ENCODE peak calls at places on chromosome 12, in four cellular contexts. One of them, this sample, is unnamed.

GRCh38 chr12:124739953-124740561 is 123.6 kb downstream of the SCARB1 start:
- DNase-seq in body of pancreas: no peak
- DNase-seq in uterus: no peak
- DNase-seq in IMR-90: peak; percentile 25
- DNase-seq in this sample: no peak

GRCh38 chr12:131641315-131641714 is 69.6 kb upstream of the SFSWAP start:
- DNase-seq in body of pancreas: no peak
- DNase-seq in uterus: no peak
- DNase-seq in IMR-90: no peak
- DNase-seq in this sample: no peak

GRCh38 chr12:79524507-79525148 is 166.1 kb downstream of the PAWR start:
- DNase-seq in body of pancreas: no peak
- DNase-seq in uterus: no peak
- DNase-seq in IMR-90: no peak
- DNase-seq in this sample: no peak

GRCh38 chr12:26628234-26628633 is 204.8 kb downstream of the ITPR2 start:
- DNase-seq in body of pancreas: no peak
- DNase-seq in uterus: no peak
- DNase-seq in IMR-90: peak; percentile 39
- DNase-seq in this sample: no peak

GRCh38 chr12:2250797-2251196 is 198.0 kb downstream of the CACNA1C start:
- DNase-seq in body of pancreas: no peak
- DNase-seq in uterus: no peak
- DNase-seq in IMR-90: no peak
- DNase-seq in this sample: no peak

GRCh38 chr12:38983117-38983571 is 77.8 kb upstream of the CPNE8 start:
- DNase-seq in body of pancreas: no peak
- DNase-seq in uterus: no peak
- DNase-seq in IMR-90: no peak
- DNase-seq in this sample: no peak

GRCh38 chr12:58176296-58176869 is 235.0 kb downstream of the ATP23 start:
- DNase-seq in body of pancreas: peak; percentile 66
- DNase-seq in uterus: no peak
- DNase-seq in IMR-90: peak; percentile 38
- DNase-seq in this sample: peak; percentile 9

GRCh38 chr12:2682301-2683282 is 112.2 kb upstream of the FKBP4 start:
- DNase-seq in body of pancreas: peak; percentile 47
- DNase-seq in uterus: no peak
- DNase-seq in IMR-90: peak; percentile 54
- DNase-seq in this sample: no peak

GRCh38 chr12:84502907-84503787 is 409.5 kb downstream of the SLC6A15 start:
- DNase-seq in body of pancreas: peak; percentile 71
- DNase-seq in uterus: no peak
- DNase-seq in IMR-90: peak; percentile 72
- DNase-seq in this sample: peak; percentile 17

GRCh38 chr12:57049047-57049446 is 882 bp downstream of the MYO1A start:
- DNase-seq in body of pancreas: no peak
- DNase-seq in uterus: no peak
- DNase-seq in IMR-90: no peak
- DNase-seq in this sample: no peak
- TF ChIP-seq POLR2A in body of pancreas: no peak
- TF ChIP-seq POLR2A in uterus: no peak
- TF ChIP-seq POLR2A in IMR-90: no peak
- TF ChIP-seq POLR2A in this sample: no peak

GRCh38 chr12:49555631-49556390 is 12.1 kb downstream of the MCRS1 start:
- DNase-seq in body of pancreas: no peak
- DNase-seq in uterus: no peak
- DNase-seq in IMR-90: no peak
- DNase-seq in this sample: no peak
- TF ChIP-seq POLR2A in body of pancreas: no peak
- TF ChIP-seq POLR2A in uterus: no peak
- TF ChIP-seq POLR2A in IMR-90: no peak
- TF ChIP-seq POLR2A in this sample: no peak

GRCh38 chr12:12267801-12268200 is 957 bp upstream of the LRP6 start:
- DNase-seq in body of pancreas: no peak
- DNase-seq in uterus: no peak
- DNase-seq in IMR-90: no peak
- DNase-seq in this sample: no peak

GRCh38 chr12:12266389-12266872 is 413 bp downstream of the LRP6 start:
- DNase-seq in body of pancreas: peak; percentile 37
- DNase-seq in uterus: peak; percentile 49
- DNase-seq in IMR-90: no peak
- DNase-seq in this sample: no peak

GRCh38 chr12:12265035-12265434 is 1.8 kb downstream of the LRP6 start:
- DNase-seq in body of pancreas: no peak
- DNase-seq in uterus: no peak
- DNase-seq in IMR-90: no peak
- DNase-seq in this sample: no peak

GRCh38 chr12:12265571-12266388 is 1.1 kb downstream of the LRP6 start:
- DNase-seq in body of pancreas: peak; percentile 23
- DNase-seq in uterus: no peak
- DNase-seq in IMR-90: peak; percentile 64
- DNase-seq in this sample: no peak

GRCh38 chr12:12266873-12267634 is at the start of gene LRP6:
- DNase-seq in body of pancreas: peak; percentile 93
- DNase-seq in uterus: peak; percentile 90
- DNase-seq in IMR-90: peak; percentile 94
- DNase-seq in this sample: peak; percentile 86
- TF ChIP-seq POLR2A in body of pancreas: peak; percentile 84
- TF ChIP-seq POLR2A in uterus: peak; percentile 64
- TF ChIP-seq POLR2A in IMR-90: peak; percentile 94
- TF ChIP-seq POLR2A in this sample: peak; percentile 88

DNA sequence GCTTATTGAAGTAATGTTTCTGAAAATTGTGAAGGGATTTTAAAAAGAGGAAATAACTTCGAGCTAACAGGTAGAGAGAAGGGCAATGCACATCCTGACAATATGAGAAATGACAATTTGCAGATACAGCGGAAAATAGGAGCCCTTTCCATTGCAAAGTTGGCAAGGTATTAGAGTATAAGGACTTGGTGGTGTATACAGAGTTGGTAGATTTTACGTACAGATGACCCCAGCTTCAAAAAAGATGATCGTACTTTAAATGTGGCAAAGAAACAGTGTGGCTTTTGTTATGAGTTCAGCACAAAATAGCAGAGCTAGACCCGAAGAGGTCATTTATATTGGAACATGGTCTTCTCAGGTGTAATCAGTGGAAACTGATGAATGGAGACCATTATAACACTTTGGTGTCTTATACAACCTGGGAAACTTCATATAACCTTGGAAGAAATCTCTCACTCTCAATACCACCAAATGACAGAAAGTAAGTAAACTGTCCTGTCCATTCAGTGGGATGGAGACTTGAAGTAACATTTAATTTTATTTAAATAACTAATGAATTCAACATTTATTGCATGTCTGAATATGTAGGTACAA is 2.3 kb downstream of the CLEC2B start:
- DNase-seq in body of pancreas: no peak
- DNase-seq in uterus: no peak
- DNase-seq in IMR-90: no peak
- DNase-seq in this sample: no peak
- TF ChIP-seq POLR2A in body of pancreas: no peak
- TF ChIP-seq POLR2A in uterus: no peak
- TF ChIP-seq POLR2A in IMR-90: no peak
- TF ChIP-seq POLR2A in this sample: no peak

DNA sequence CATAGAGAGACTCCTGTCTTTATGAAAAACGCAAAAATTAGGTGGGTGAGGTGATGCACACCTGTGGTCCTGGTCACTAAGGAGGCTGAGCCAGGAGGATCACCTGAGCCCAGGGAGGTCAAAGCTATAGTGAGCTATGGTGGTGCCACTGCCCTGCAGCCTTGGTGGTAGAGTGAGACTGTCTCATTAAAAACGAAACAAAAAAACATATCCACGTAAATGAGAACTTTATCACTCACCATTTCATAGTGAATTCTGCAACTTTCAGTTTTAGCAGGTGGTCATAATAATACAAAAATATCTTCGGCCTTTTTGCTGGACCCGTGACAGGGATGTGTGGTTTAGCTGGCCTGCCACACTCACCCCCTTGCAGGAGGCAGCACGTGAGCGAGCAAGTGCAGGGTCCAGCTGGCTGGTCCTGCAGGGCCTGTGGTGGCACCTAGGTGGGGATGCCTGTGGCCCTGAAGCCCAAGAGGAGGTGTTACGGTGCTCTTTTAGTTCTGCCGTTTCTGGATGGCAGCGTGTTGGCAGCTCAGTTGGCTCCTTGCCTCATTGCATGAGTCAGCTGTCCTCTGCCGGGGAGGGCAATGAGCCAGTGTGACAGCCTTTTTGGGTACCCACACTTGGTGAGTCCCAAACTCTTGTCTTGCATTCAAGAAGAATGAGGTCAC is 1330.7 kb upstream of the TMEM132C start:
- DNase-seq in body of pancreas: peak; percentile 73
- DNase-seq in uterus: no peak
- DNase-seq in IMR-90: no peak
- DNase-seq in this sample: peak; percentile 26
- TF ChIP-seq POLR2A in body of pancreas: no peak
- TF ChIP-seq POLR2A in uterus: no peak
- TF ChIP-seq POLR2A in IMR-90: no peak
- TF ChIP-seq POLR2A in this sample: no peak

GRCh38 chr12:57080855-57081254 is 2.3 kb upstream of the NEMP1 start:
- DNase-seq in body of pancreas: no peak
- DNase-seq in uterus: no peak
- DNase-seq in IMR-90: no peak
- DNase-seq in this sample: no peak

GRCh38 chr12:57079821-57080220 is 1.2 kb upstream of the NEMP1 start:
- DNase-seq in body of pancreas: no peak
- DNase-seq in uterus: no peak
- DNase-seq in IMR-90: no peak
- DNase-seq in this sample: no peak

GRCh38 chr12:57078519-57079404 is at the start of gene NEMP1:
- DNase-seq in body of pancreas: peak; percentile 97
- DNase-seq in uterus: peak; percentile 98
- DNase-seq in IMR-90: peak; percentile 100
- DNase-seq in this sample: peak; percentile 89
- TF ChIP-seq POLR2A in body of pancreas: peak; percentile 47
- TF ChIP-seq POLR2A in uterus: peak; percentile 56
- TF ChIP-seq POLR2A in IMR-90: peak; percentile 73
- TF ChIP-seq POLR2A in this sample: peak; percentile 70

DNA sequence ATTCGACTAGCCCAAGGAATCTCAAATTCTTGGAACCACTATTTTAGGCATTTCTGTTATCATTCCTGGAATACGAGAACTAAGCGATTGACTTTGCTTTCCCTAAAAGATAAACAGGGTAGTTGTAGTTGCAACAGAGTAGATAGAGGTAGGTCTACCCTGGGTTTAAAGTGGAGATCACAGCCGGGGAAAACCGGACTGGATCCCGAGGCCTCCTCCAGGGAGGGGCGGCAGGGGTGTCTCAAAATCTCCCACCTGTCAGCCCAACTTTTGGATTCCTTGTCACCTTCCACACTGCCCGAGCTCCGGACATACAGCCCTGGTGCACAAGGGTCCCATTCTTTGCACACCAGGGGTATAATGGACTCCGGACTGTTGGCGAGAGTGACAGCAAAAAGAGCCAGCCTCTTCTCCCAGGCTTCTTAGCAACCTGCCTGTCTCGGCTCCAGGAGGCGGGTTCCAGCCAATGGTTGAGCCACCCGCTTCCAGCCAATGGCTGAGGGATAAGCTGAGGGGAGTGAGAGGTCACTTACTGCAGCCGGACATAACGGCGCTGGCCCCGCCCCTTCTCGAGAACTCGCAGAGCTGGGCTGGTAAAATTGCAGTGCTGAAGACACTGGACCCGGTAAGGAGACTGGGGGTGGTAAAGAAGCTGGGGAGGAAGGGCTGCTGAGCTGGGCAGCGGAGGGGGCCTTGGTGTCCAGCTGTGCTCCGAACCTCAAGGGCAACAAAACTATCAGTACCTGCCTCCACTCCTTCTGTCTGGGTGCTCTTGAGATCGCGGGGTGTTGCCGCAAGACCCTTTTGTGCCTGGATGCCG is at the start of gene SUOX:
- DNase-seq in body of pancreas: peak; percentile 98
- DNase-seq in uterus: peak; percentile 98
- DNase-seq in IMR-90: peak; percentile 96
- DNase-seq in this sample: peak; percentile 98
- TF ChIP-seq POLR2A in body of pancreas: peak; percentile 81
- TF ChIP-seq POLR2A in uterus: peak; percentile 63
- TF ChIP-seq POLR2A in IMR-90: no peak
- TF ChIP-seq POLR2A in this sample: peak; percentile 23

GRCh38 chr12:46368138-46368537 is 4.4 kb downstream of the SLC38A2 start:
- DNase-seq in body of pancreas: no peak
- DNase-seq in uterus: no peak
- DNase-seq in IMR-90: no peak
- DNase-seq in this sample: no peak

GRCh38 chr12:46368684-46369083 is 3.9 kb downstream of the SLC38A2 start:
- DNase-seq in body of pancreas: no peak
- DNase-seq in uterus: no peak
- DNase-seq in IMR-90: no peak
- DNase-seq in this sample: no peak

GRCh38 chr12:46366771-46367170 is 5.8 kb downstream of the SLC38A2 start:
- DNase-seq in body of pancreas: no peak
- DNase-seq in uterus: no peak
- DNase-seq in IMR-90: no peak
- DNase-seq in this sample: no peak

GRCh38 chr12:46365951-46366379 is 6.6 kb downstream of the SLC38A2 start:
- DNase-seq in body of pancreas: no peak
- DNase-seq in uterus: no peak
- DNase-seq in IMR-90: no peak
- DNase-seq in this sample: no peak

GRCh38 chr12:46367351-46368029 is 5.1 kb downstream of the SLC38A2 start:
- DNase-seq in body of pancreas: no peak
- DNase-seq in uterus: no peak
- DNase-seq in IMR-90: no peak
- DNase-seq in this sample: no peak
- TF ChIP-seq POLR2A in body of pancreas: no peak
- TF ChIP-seq POLR2A in uterus: no peak
- TF ChIP-seq POLR2A in IMR-90: no peak
- TF ChIP-seq POLR2A in this sample: no peak

GRCh38 chr12:56336361-56337167 is 2.1 kb upstream of the IL23A start:
- DNase-seq in body of pancreas: no peak
- DNase-seq in uterus: no peak
- DNase-seq in IMR-90: no peak
- DNase-seq in this sample: no peak
- TF ChIP-seq POLR2A in body of pancreas: no peak
- TF ChIP-seq POLR2A in uterus: no peak
- TF ChIP-seq POLR2A in IMR-90: no peak
- TF ChIP-seq POLR2A in this sample: no peak

GRCh38 chr12:55728185-55728931 is 451 bp downstream of the CD63 start:
- DNase-seq in body of pancreas: peak; percentile 85
- DNase-seq in uterus: peak; percentile 83
- DNase-seq in IMR-90: peak; percentile 53
- DNase-seq in this sample: no peak

GRCh38 chr12:55730447-55730820 is 1.6 kb upstream of the CD63 start:
- DNase-seq in body of pancreas: no peak
- DNase-seq in uterus: no peak
- DNase-seq in IMR-90: no peak
- DNase-seq in this sample: no peak

GRCh38 chr12:55727643-55728184 is 1.1 kb downstream of the CD63 start:
- DNase-seq in body of pancreas: peak; percentile 84
- DNase-seq in uterus: peak; percentile 81
- DNase-seq in IMR-90: peak; percentile 61
- DNase-seq in this sample: no peak

GRCh38 chr12:55728932-55729591 is at the start of gene CD63:
- DNase-seq in body of pancreas: peak; percentile 93
- DNase-seq in uterus: peak; percentile 92
- DNase-seq in IMR-90: peak; percentile 88
- DNase-seq in this sample: peak; percentile 78

GRCh38 chr12:55729592-55730446 is 1.0 kb upstream of the CD63 start:
- DNase-seq in body of pancreas: peak; percentile 85
- DNase-seq in uterus: peak; percentile 93
- DNase-seq in IMR-90: peak; percentile 94
- DNase-seq in this sample: peak; percentile 93
- TF ChIP-seq POLR2A in body of pancreas: peak; percentile 66
- TF ChIP-seq POLR2A in uterus: peak; percentile 69
- TF ChIP-seq POLR2A in IMR-90: peak; percentile 90
- TF ChIP-seq POLR2A in this sample: peak; percentile 81